ENCODE peak calls at places on chromosome 9, in five cellular contexts. C, K, R, Q and Y are unnamed samples.

GRCh38 chr9:120366646-120367019 is 213.3 kb downstream of the CDK5RAP2 start:
- DNase-seq in C (peak), K (peak), R (no peak), Q (no peak), Y (peak)

GRCh38 chr9:120619751-120620655 is 40.0 kb upstream of the CDK5RAP2 start:
- DNase-seq in C (peak), K (no peak), R (peak), Q (peak), Y (peak)

GRCh38 chr9:89425921-89426388 is 72.0 kb downstream of the SEMA4D start:
- DNase-seq in C (no peak), K (peak), R (no peak), Q (no peak), Y (no peak)

GRCh38 chr9:127231666-127232065 is 32.9 kb upstream of the GARNL3 start:
- DNase-seq in C (no peak), K (no peak), R (no peak), Q (no peak), Y (no peak)

GRCh38 chr9:11973011-11973410 is 720.2 kb upstream of the TYRP1 start:
- DNase-seq in C (no peak), K (no peak), R (no peak), Q (no peak), Y (no peak)

GRCh38 chr9:70399141-70399540 is 15.3 kb downstream of the KLF9 start:
- DNase-seq in C (no peak), K (no peak), R (no peak), Q (no peak), Y (no peak)

GRCh38 chr9:135512904-135513303 is 8.3 kb upstream of the LCN1 start:
- DNase-seq in C (no peak), K (no peak), R (no peak), Q (no peak), Y (no peak)

GRCh38 chr9:8863064-8863463 is 1063.5 kb upstream of the DMAC1 start:
- DNase-seq in C (no peak), K (no peak), R (no peak), Q (no peak), Y (no peak)

GRCh38 chr9:93826209-93826608 is 128.9 kb downstream of the BARX1 start:
- DNase-seq in C (no peak), K (no peak), R (peak), Q (peak), Y (no peak)

GRCh38 chr9:7298123-7298522 is 501.5 kb downstream of the DMAC1 start:
- DNase-seq in C (no peak), K (no peak), R (no peak), Q (peak), Y (no peak)

GRCh38 chr9:71854811-71855210 is 56.2 kb downstream of the ABHD17B start:
- DNase-seq in C (no peak), K (no peak), R (no peak), Q (no peak), Y (no peak)

GRCh38 chr9:127847155-127847463 is 7.3 kb downstream of the ENG start:
- DNase-seq in C (peak), K (peak), R (no peak), Q (no peak), Y (no peak)

GRCh38 chr9:69427286-69427685 is 102.3 kb downstream of the ENTREP1 start:
- DNase-seq in C (no peak), K (no peak), R (no peak), Q (no peak), Y (no peak)

GRCh38 chr9:98427491-98427890 is 172.0 kb upstream of the TBC1D2 start:
- DNase-seq in C (no peak), K (no peak), R (no peak), Q (no peak), Y (no peak)

GRCh38 chr9:18861599-18862546 is 171.1 kb downstream of the SAXO1 start:
- DNase-seq in C (no peak), K (peak), R (no peak), Q (no peak), Y (no peak)

GRCh38 chr9:75482566-75482965 is 394.3 kb downstream of the OSTF1 start:
- DNase-seq in C (no peak), K (no peak), R (no peak), Q (no peak), Y (peak)

GRCh38 chr9:88041447-88041846 is 67.1 kb upstream of the CDK20 start:
- DNase-seq in C (no peak), K (no peak), R (no peak), Q (no peak), Y (no peak)

GRCh38 chr9:93307468-93308157 is 123.7 kb downstream of the WNK2 start:
- DNase-seq in C (no peak), K (peak), R (no peak), Q (no peak), Y (no peak)

GRCh38 chr9:129665814-129666511 is 516 bp downstream of the PRRX2 start:
- DNase-seq in C (no peak), K (no peak), R (no peak), Q (no peak), Y (no peak)

GRCh38 chr9:35951736-35952135 is 6.2 kb downstream of the OR2S2 start:
- DNase-seq in C (no peak), K (no peak), R (no peak), Q (no peak), Y (no peak)

GRCh38 chr9:95626885-95627558 is 110.3 kb upstream of the PTCH1 start:
- DNase-seq in C (no peak), K (peak), R (peak), Q (peak), Y (no peak)

GRCh38 chr9:19028835-19029451 is 4.1 kb downstream of the SAXO1 start:
- DNase-seq in C (peak), K (no peak), R (peak), Q (peak), Y (peak)

GRCh38 chr9:89887286-89887685 is 282.5 kb downstream of the GADD45G start:
- DNase-seq in C (no peak), K (no peak), R (no peak), Q (no peak), Y (no peak)

GRCh38 chr9:14433841-14434511 is 120.0 kb upstream of the NFIB start:
- DNase-seq in C (no peak), K (no peak), R (peak), Q (no peak), Y (peak)

GRCh38 chr9:6645153-6646027 is at the start of gene GLDC:
- DNase-seq in C (peak), K (peak), R (peak), Q (peak), Y (peak)

GRCh38 chr9:81225586-81225985 is 463.8 kb downstream of the TLE1 start:
- DNase-seq in C (no peak), K (no peak), R (no peak), Q (no peak), Y (no peak)